ENCODE peak calls at places on chromosome 1, in eight cellular contexts. N is choroid plexus epithelial cell, Y is kidney epithelial cell, K is left lung, A is esophagus muscularis mucosa, C is psoas muscle, T is transverse colon, J is cardiac muscle cell. L is an unnamed sample.

GRCh38 chr1:29202053-29202452 is 20.4 kb upstream of the SRSF4 start:
- DNase-seq in N (no peak), Y (no peak), K (no peak), A (no peak), C (no peak), T (no peak), J (no peak), L (no peak)

GRCh38 chr1:94862718-94863117 is 42.6 kb downstream of the SLC44A3 start:
- DNase-seq in N (no peak), Y (no peak), K (no peak), A (no peak), C (no peak), T (no peak), J (no peak), L (no peak)

GRCh38 chr1:36359911-36360310 is 25.8 kb downstream of the STK40 start:
- DNase-seq in N (peak), Y (no peak), K (no peak), A (no peak), C (no peak), T (no peak), J (no peak), L (peak)

GRCh38 chr1:163055531-163055930 is 13.6 kb upstream of the RGS4 start:
- DNase-seq in N (no peak), Y (no peak), K (no peak), A (no peak), C (no peak), T (no peak), J (no peak), L (peak)

GRCh38 chr1:161730050-161730564 is 8.8 kb downstream of the FCRLB start:
- DNase-seq in N (peak), Y (no peak), K (no peak), A (no peak), C (no peak), T (no peak), J (no peak), L (peak)

GRCh38 chr1:234967121-234967520 is 161.5 kb downstream of the TOMM20 start:
- DNase-seq in N (no peak), Y (no peak), K (peak), A (no peak), C (no peak), T (no peak), J (no peak), L (no peak)

GRCh38 chr1:222382171-222382570 is 165.7 kb downstream of the HHIPL2 start:
- DNase-seq in N (no peak), Y (no peak), K (no peak), A (peak), C (no peak), T (no peak), J (no peak), L (no peak)

GRCh38 chr1:77281491-77282186 is at the start of gene AK5:
- DNase-seq in N (peak), Y (no peak), K (peak), A (no peak), C (peak), T (no peak), J (peak), L (peak)

GRCh38 chr1:213180833-213181232 is 129.8 kb downstream of the RPS6KC1 start:
- DNase-seq in N (no peak), Y (no peak), K (no peak), A (no peak), C (no peak), T (no peak), J (no peak), L (no peak)

GRCh38 chr1:9061252-9061948 is 8.0 kb downstream of the SLC2A5 start:
- DNase-seq in N (no peak), Y (no peak), K (no peak), A (no peak), C (peak), T (no peak), J (no peak), L (no peak)

GRCh38 chr1:29708818-29709710 is 472.7 kb downstream of the PTPRU start:
- DNase-seq in N (peak), Y (no peak), K (no peak), A (no peak), C (no peak), T (no peak), J (no peak), L (peak)

GRCh38 chr1:17438176-17438976 is 1.1 kb downstream of the RCC2 start:
- DNase-seq in N (peak), Y (no peak), K (peak), A (peak), C (peak), T (peak), J (peak), L (peak)

GRCh38 chr1:216332462-216332861 is 90.8 kb downstream of the USH2A start:
- DNase-seq in N (no peak), Y (no peak), K (no peak), A (no peak), C (no peak), T (no peak), J (no peak), L (no peak)

GRCh38 chr1:179313004-179313403 is 19.4 kb downstream of the SOAT1 start:
- DNase-seq in N (no peak), Y (no peak), K (no peak), A (no peak), C (no peak), T (no peak), J (no peak), L (no peak)

GRCh38 chr1:229596961-229597699 is 28.8 kb downstream of the TAF5L start:
- DNase-seq in N (peak), Y (no peak), K (no peak), A (no peak), C (peak), T (peak), J (no peak), L (peak)

DNA sequence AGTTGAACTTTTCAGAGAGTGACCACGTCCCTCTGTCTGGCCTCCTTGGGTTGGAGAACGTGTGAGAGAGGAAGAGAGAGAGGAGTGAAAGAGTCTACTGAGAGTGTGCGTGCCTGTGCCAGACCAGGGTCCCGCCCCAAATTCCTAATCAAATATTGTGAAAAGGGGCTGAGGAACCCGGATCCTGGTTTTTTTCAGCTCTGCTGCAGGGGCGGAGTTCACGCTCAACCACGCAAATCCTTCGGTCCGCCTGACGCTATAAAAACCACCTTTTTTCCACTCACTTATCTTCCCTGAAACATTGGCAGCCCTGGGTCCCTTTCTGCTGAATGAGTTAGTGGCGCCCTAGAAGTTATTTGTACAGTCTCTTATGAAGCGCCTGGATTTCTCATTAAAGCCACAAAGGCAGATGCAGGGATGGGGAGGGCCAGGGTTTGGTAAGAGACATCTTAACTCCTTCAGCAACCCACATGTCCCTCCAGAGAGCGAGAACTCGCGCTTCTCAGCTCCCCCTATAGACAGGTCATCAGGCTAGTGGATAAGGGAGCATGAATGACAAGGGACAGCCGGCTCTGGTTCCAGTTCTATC is at the start of gene FMOD:
- DNase-seq in N (peak), Y (no peak), K (no peak), A (no peak), C (peak), T (peak), J (no peak), L (peak)
- TF ChIP-seq CTCF in N (peak), Y (peak), K (no peak), A (no peak), C (no peak), T (no peak), J (peak), L (peak)

DNA sequence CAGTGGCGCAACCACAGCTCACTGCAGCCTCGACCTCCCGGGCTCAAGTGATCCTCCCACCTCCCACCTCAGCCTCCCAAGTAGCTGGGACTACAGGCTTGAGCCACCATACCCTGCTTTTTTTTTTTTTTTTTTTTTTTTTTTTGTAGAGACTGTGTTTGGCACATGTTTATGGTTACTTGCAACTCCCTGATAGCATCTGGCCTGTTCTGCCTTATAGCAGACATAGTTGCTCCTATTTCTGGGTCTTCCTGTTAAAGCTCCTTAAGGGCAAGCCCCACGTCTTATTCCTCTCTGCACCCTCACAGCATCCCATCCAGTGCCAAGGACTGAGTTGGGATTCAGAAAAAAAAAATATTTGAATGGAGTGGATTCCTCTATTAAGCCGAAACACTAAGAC is 17.1 kb upstream of the CNR2 start:
- DNase-seq in N (no peak), Y (no peak), K (no peak), A (no peak), C (no peak), T (no peak), J (no peak), L (no peak)
- H3K4me3 ChIP-seq in N (no peak), Y (no peak), K (no peak), A (no peak), C (no peak), T (no peak), J (no peak), L (no peak)

DNA sequence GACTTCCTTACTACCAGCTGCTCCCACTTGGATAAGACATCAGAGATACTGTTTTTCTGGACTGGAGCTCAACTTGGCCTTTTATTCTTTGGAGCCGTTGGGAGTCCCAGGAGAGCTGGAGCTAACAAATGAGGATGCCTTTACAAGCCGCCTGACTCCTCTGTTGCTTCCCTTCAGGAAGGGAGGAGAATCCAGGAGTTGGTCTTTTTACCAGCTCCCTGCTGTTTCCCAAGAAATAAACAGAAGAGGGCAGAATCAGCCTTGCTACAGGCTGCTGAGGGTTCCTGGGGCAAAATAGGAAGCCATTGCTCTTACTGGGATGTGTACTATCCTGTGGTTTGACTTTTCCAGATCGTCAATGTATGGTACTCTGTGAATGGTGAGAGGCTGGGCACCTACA is 1.5 kb downstream of the EIF3I start:
- DNase-seq in N (no peak), Y (no peak), K (no peak), A (no peak), C (no peak), T (no peak), J (no peak), L (peak)
- TF ChIP-seq CTCF in N (peak), Y (no peak), K (no peak), A (no peak), C (no peak), T (no peak), J (no peak), L (peak)

GRCh38 chr1:51968632-51969031 is 21.9 kb downstream of the RAB3B start:
- DNase-seq in N (no peak), Y (no peak), K (no peak), A (no peak), C (no peak), T (no peak), J (no peak), L (no peak)
- H3K4me3 ChIP-seq in N (no peak), Y (no peak), K (no peak), A (no peak), C (no peak), T (no peak), J (no peak), L (no peak)

GRCh38 chr1:26181586-26182371 is 4.5 kb downstream of the CNKSR1 start:
- DNase-seq in N (no peak), Y (peak), K (no peak), A (no peak), C (peak), T (no peak), J (no peak), L (peak)

GRCh38 chr1:26180010-26180506 is 2.8 kb downstream of the CNKSR1 start:
- DNase-seq in N (no peak), Y (no peak), K (no peak), A (no peak), C (no peak), T (no peak), J (no peak), L (no peak)

GRCh38 chr1:26182372-26182675 is 5.0 kb downstream of the CNKSR1 start:
- DNase-seq in N (no peak), Y (no peak), K (no peak), A (no peak), C (peak), T (no peak), J (no peak), L (no peak)

GRCh38 chr1:26175346-26175745 is 1.9 kb upstream of the CNKSR1 start:
- DNase-seq in N (no peak), Y (no peak), K (no peak), A (no peak), C (no peak), T (no peak), J (no peak), L (no peak)

DNA sequence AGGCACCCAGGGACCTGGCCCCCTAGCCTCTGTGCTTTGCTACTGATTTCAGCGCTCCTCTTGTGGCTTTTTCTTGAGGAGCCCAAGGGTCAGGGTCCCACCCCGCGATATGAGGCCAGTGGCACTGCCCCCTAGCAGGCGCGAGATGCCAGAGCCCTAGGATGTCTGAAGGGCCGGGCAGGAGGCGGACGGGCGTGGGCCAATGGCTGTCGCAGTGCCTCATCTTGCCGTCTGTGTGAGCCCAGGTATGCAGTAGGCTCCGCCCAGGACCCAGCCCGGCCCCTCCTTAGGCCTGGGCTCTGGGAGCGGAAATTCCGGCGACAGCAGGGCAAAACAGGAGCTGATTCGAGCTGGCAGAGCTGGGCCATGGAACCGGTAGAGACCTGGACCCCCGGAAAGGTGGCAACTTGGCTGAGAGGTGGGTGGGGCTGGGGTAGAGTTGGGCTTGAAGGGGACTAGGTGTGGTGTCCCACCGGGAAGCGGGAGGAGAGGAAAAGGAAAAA is at the start of gene CNKSR1:
- DNase-seq in N (no peak), Y (no peak), K (peak), A (no peak), C (no peak), T (peak), J (peak), L (no peak)
- TF ChIP-seq CTCF in N (no peak), Y (peak), K (no peak), A (no peak), C (no peak), T (peak), J (no peak), L (no peak)

DNA sequence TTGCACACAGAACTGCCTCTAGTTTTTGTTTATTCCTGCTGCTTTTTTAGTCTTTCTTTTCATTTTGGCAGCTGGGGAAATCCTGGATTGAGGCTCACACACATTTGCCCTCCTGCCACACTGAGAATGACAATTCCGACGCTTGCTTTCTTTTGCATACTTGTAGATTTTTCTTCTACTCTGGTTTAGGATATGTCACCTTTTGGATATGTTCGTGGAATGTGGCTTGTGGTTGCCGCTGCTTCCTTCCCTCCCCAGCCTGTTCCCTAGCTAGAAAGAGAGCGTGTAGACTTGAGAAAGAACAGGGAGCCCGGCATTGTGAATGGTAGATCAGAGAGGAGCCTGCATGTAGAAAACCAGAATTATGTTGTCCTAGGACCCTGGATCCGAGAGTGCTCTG is 56.0 kb downstream of the PEX14 start:
- DNase-seq in N (peak), Y (peak), K (no peak), A (no peak), C (no peak), T (no peak), J (no peak), L (no peak)
- H3K4me3 ChIP-seq in N (no peak), Y (no peak), K (peak), A (no peak), C (no peak), T (no peak), J (no peak), L (no peak)

DNA sequence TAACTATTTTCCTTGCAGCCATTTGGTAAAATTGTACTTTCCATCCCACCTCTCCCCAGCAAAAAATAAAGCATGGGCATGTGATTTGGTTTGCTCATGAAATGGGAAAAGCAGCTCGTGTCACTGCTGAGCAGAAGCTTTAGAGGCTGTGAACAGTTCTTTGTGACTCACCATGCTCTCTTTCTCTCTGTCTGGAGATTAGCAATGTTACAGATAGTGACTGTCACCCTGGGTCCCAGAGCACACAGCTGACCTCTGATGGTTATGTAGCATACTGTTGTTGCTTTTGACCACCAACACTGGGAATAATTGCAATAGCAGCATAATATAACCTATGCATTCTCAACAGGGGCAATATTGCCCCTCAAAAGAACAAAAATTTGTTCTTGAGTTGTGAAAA is 70.6 kb downstream of the RGS2 start:
- DNase-seq in N (peak), Y (no peak), K (no peak), A (no peak), C (no peak), T (no peak), J (peak), L (peak)
- TF ChIP-seq CTCF in N (no peak), Y (no peak), K (no peak), A (no peak), C (no peak), T (no peak), J (no peak), L (no peak)

GRCh38 chr1:1013922-1014617 is 773 bp downstream of the ISG15 start:
- DNase-seq in N (no peak), Y (no peak), K (peak), A (no peak), C (peak), T (no peak), J (no peak), L (peak)
- H3K4me3 ChIP-seq in N (peak), Y (peak), K (peak), A (peak), C (peak), T (peak), J (no peak), L (peak)

GRCh38 chr1:92298573-92299476 is at the start of the genes GLMN and RPAP2:
- DNase-seq in N (peak), Y (peak), K (peak), A (peak), C (peak), T (peak), J (peak), L (peak)
- TF ChIP-seq CTCF in N (peak), Y (no peak), K (no peak), A (peak), C (no peak), T (no peak), J (peak), L (no peak)

GRCh38 chr1:12717301-12717838 is 1.5 kb downstream of the AADACL3 start:
- DNase-seq in N (no peak), Y (no peak), K (no peak), A (peak), C (no peak), T (no peak), J (no peak), L (no peak)
- H3K4me3 ChIP-seq in N (no peak), Y (no peak), K (no peak), A (no peak), C (no peak), T (no peak), J (no peak), L (no peak)

L was measured in fibroblast of mammary gland.